ENCODE peak calls at places on chromosomes 5 and 9, in nine cellular contexts. R is globus pallidus; M is NCI-H446; T is stimulated activated CD8-positive, alpha-beta memory T cell treated with anti-CD3 and anti-CD28 coated beads, Interleukin-15, amount 100 ng/mL, for 24 hours; F is iris pigment epithelial cell; J is stimulated activated naive CD8-positive, alpha-beta T cell treated with anti-CD3 and anti-CD28 coated beads, Interleukin-15, amount 100 ng/mL, for 72 hours; E is body of pancreas; C is spleen; I is AG10803. H is an unnamed sample.

GRCh38 chr5:132777209-132778069 is at the start of gene SEPTIN8:
- DNase-seq in R (peak; percentile 74), M (no peak), T (peak; percentile 22), F (peak; percentile 35), J (peak; percentile 52), E (peak; percentile 55), C (peak; percentile 82), I (peak; percentile 57), H (peak; percentile 71)

GRCh38 chr5:1522601-1523479 is 920 bp downstream of the LPCAT1 start:
- DNase-seq in R (no peak), M (no peak), T (no peak), F (peak; percentile 23), J (peak; percentile 33), E (peak; percentile 27), C (peak; percentile 90), I (no peak), H (peak; percentile 38)

GRCh38 chr9:114281421-114282103 is 41.3 kb upstream of the ORM1 start:
- DNase-seq in R (no peak), M (no peak), T (no peak), F (no peak), J (no peak), E (no peak), C (peak; percentile 57), I (peak; percentile 84), H (no peak)

GRCh38 chr5:160133071-160133917 is 14.0 kb upstream of the PWWP2A start:
- DNase-seq in R (peak; percentile 37), M (no peak), T (no peak), F (peak; percentile 26), J (no peak), E (no peak), C (no peak), I (peak; percentile 54), H (no peak)

GRCh38 chr5:57736716-57737115 is 254.1 kb upstream of the ACTBL2 start:
- DNase-seq in R (peak; percentile 9), M (no peak), T (no peak), F (no peak), J (no peak), E (no peak), C (no peak), I (peak; percentile 52), H (no peak)

GRCh38 chr9:108928386-108928785 is 5.5 kb downstream of the ELP1 start:
- DNase-seq in R (no peak), M (no peak), T (no peak), F (no peak), J (no peak), E (no peak), C (no peak), I (no peak), H (no peak)

GRCh38 chr5:19531374-19531952 is 456.5 kb downstream of the CDH18 start:
- DNase-seq in R (no peak), M (no peak), T (no peak), F (peak; percentile 14), J (no peak), E (no peak), C (no peak), I (no peak), H (no peak)

GRCh38 chr9:94971378-94972131 is 245.1 kb downstream of the AOPEP start:
- DNase-seq in R (no peak), M (no peak), T (no peak), F (no peak), J (no peak), E (peak; percentile 54), C (no peak), I (no peak), H (no peak)

GRCh38 chr9:131402738-131403492 is 9.0 kb downstream of the PRRC2B start:
- DNase-seq in R (peak; percentile 88), M (no peak), T (no peak), F (peak; percentile 90), J (no peak), E (peak; percentile 84), C (peak; percentile 80), I (peak; percentile 91), H (peak; percentile 68)

GRCh38 chr9:131417264-131418142 is 23.6 kb downstream of the PRRC2B start:
- DNase-seq in R (no peak), M (no peak), T (no peak), F (no peak), J (no peak), E (no peak), C (no peak), I (no peak), H (no peak)

GRCh38 chr9:112867275-112867991 is 23.2 kb downstream of the SLC46A2 start:
- DNase-seq in R (no peak), M (no peak), T (no peak), F (peak; percentile 83), J (no peak), E (no peak), C (no peak), I (peak; percentile 81), H (no peak)

GRCh38 chr5:86675311-86675710 is 57.6 kb downstream of the COX7C start:
- DNase-seq in R (no peak), M (peak; percentile 63), T (no peak), F (no peak), J (no peak), E (no peak), C (no peak), I (no peak), H (no peak)

GRCh38 chr5:55913396-55914140 is 62.4 kb downstream of the IL31RA start:
- DNase-seq in R (no peak), M (no peak), T (no peak), F (no peak), J (no peak), E (no peak), C (no peak), I (no peak), H (no peak)

GRCh38 chr9:6689893-6690634 is 44.5 kb upstream of the GLDC start:
- DNase-seq in R (no peak), M (no peak), T (no peak), F (no peak), J (no peak), E (no peak), C (no peak), I (no peak), H (no peak)

GRCh38 chr5:81788271-81788670 is 37.4 kb upstream of the SSBP2 start:
- DNase-seq in R (no peak), M (no peak), T (no peak), F (no peak), J (no peak), E (no peak), C (no peak), I (no peak), H (no peak)

GRCh38 chr5:74655716-74656115 is 15.2 kb upstream of the ENC1 start:
- DNase-seq in R (no peak), M (no peak), T (no peak), F (no peak), J (no peak), E (no peak), C (no peak), I (no peak), H (no peak)

GRCh38 chr9:81682177-81682576 is 7.2 kb downstream of the TLE1 start:
- DNase-seq in R (no peak), M (no peak), T (no peak), F (no peak), J (no peak), E (no peak), C (no peak), I (no peak), H (no peak)

GRCh38 chr5:17182494-17182893 is 34.9 kb upstream of the BASP1 start:
- DNase-seq in R (no peak), M (no peak), T (no peak), F (peak; percentile 79), J (no peak), E (no peak), C (no peak), I (peak; percentile 24), H (no peak)